ENCODE peak calls at places on chromosome 18, in six cellular contexts. L, C, Z, O, J and S are unnamed samples. For H3K4me1, the result is how much of the 10 kb centered on the place peaks cover.

GRCh38 chr18:32271649-32272324 is 81.9 kb downstream of the MEP1B start:
- DNase-seq in L (peak), C (no peak), Z (peak), O (no peak), J (peak), S (no peak)

GRCh38 chr18:677951-678363 is 20.5 kb downstream of the TYMS start:
- DNase-seq in L (no peak), C (no peak), Z (no peak), O (no peak), J (peak), S (no peak)

GRCh38 chr18:37306420-37306819 is 259.2 kb downstream of the CELF4 start:
- DNase-seq in L (no peak), C (no peak), Z (no peak), O (no peak), J (no peak), S (no peak)

GRCh38 chr18:44898536-44898935 is 217.8 kb downstream of the SETBP1 start:
- DNase-seq in L (no peak), C (no peak), Z (no peak), O (no peak), J (no peak), S (no peak)

GRCh38 chr18:48059363-48060109 is 129.1 kb upstream of the SMAD2 start:
- DNase-seq in L (no peak), C (no peak), Z (no peak), O (peak), J (no peak), S (no peak)

GRCh38 chr18:55334875-55335274 is 253.1 kb downstream of the TCF4 start:
- DNase-seq in L (no peak), C (peak), Z (no peak), O (peak), J (no peak), S (no peak)

GRCh38 chr18:55927831-55928230 is 339.8 kb upstream of the TCF4 start:
- DNase-seq in L (no peak), C (no peak), Z (no peak), O (no peak), J (no peak), S (no peak)

GRCh38 chr18:39841133-39842041 is 2113.6 kb upstream of the PIK3C3 start:
- DNase-seq in L (peak), C (peak), Z (no peak), O (peak), J (peak), S (no peak)

GRCh38 chr18:26476697-26477096 is 71.7 kb downstream of the KCTD1 start:
- DNase-seq in L (no peak), C (no peak), Z (no peak), O (no peak), J (no peak), S (no peak)

GRCh38 chr18:32770181-32770650 is 2.6 kb downstream of the KLHL14 start:
- DNase-seq in L (no peak), C (no peak), Z (no peak), O (no peak), J (no peak), S (no peak)

GRCh38 chr18:34780856-34781255 is 70.8 kb downstream of the DTNA start:
- DNase-seq in L (no peak), C (no peak), Z (no peak), O (no peak), J (no peak), S (no peak)

GRCh38 chr18:39037925-39038324 is 1472.3 kb upstream of the CELF4 start:
- DNase-seq in L (no peak), C (no peak), Z (no peak), O (no peak), J (no peak), S (no peak)

GRCh38 chr18:58314284-58314683 is 270.3 kb downstream of the NEDD4L start:
- DNase-seq in L (peak), C (peak), Z (no peak), O (peak), J (peak), S (no peak)

GRCh38 chr18:43793910-43794309 is 516.6 kb upstream of the SYT4 start:
- DNase-seq in L (no peak), C (no peak), Z (no peak), O (no peak), J (no peak), S (no peak)

GRCh38 chr18:40179647-40180175 is 1775.3 kb upstream of the PIK3C3 start:
- DNase-seq in L (no peak), C (no peak), Z (no peak), O (no peak), J (no peak), S (no peak)

GRCh38 chr18:74456409-74457042 is 582 bp downstream of the DIPK1C start:
- DNase-seq in L (no peak), C (no peak), Z (no peak), O (peak), J (no peak), S (peak)

GRCh38 chr18:38933910-38934510 is 1368.4 kb upstream of the CELF4 start:
- DNase-seq in L (no peak), C (no peak), Z (no peak), O (no peak), J (no peak), S (no peak)

GRCh38 chr18:44579028-44579692 is 101.5 kb upstream of the SETBP1 start:
- DNase-seq in L (peak), C (no peak), Z (no peak), O (no peak), J (peak), S (no peak)

GRCh38 chr18:49561127-49561376 is 805 bp upstream of the LIPG start:
- DNase-seq in L (no peak), C (no peak), Z (no peak), O (no peak), J (no peak), S (no peak)

GRCh38 chr18:34598136-34598635 is 111.9 kb upstream of the DTNA start:
- DNase-seq in L (no peak), C (no peak), Z (no peak), O (no peak), J (peak), S (no peak)

GRCh38 chr18:14924226-14924625 is 176.3 kb downstream of the ANKRD30B start:
- DNase-seq in L (no peak), C (no peak), Z (no peak), O (no peak), J (peak), S (no peak)

GRCh38 chr18:54532222-54532621 is 58.8 kb upstream of the DYNAP start:
- DNase-seq in L (no peak), C (no peak), Z (no peak), O (no peak), J (no peak), S (no peak)

GRCh38 chr18:32684940-32685339 is 87.9 kb downstream of the KLHL14 start:
- DNase-seq in L (no peak), C (no peak), Z (no peak), O (no peak), J (no peak), S (no peak)

GRCh38 chr18:44742741-44743311 is 62.1 kb downstream of the SETBP1 start:
- DNase-seq in L (peak), C (peak), Z (no peak), O (no peak), J (no peak), S (no peak)

GRCh38 chr18:28095041-28095440 is 81.9 kb downstream of the CDH2 start:
- DNase-seq in L (peak), C (no peak), Z (no peak), O (no peak), J (peak), S (no peak)

GRCh38 chr18:38539373-38539772 is 973.8 kb upstream of the CELF4 start:
- DNase-seq in L (no peak), C (no peak), Z (no peak), O (no peak), J (no peak), S (no peak)

GRCh38 chr18:53070706-53071105 is 730.7 kb downstream of the DCC start:
- DNase-seq in L (no peak), C (no peak), Z (no peak), O (no peak), J (no peak), S (no peak)

GRCh38 chr18:77102246-77103040 is 30.1 kb downstream of the MBP start:
- DNase-seq in L (no peak), C (no peak), Z (peak), O (no peak), J (peak), S (peak)

GRCh38 chr18:77101410-77102245 is 31.0 kb downstream of the MBP start:
- DNase-seq in L (peak), C (peak), Z (peak), O (peak), J (peak), S (no peak)

GRCh38 chr18:77099501-77100370 is 32.8 kb downstream of the MBP start:
- DNase-seq in L (no peak), C (no peak), Z (peak), O (no peak), J (no peak), S (peak)

GRCh38 chr18:77098554-77099174 is 33.9 kb downstream of the MBP start:
- DNase-seq in L (no peak), C (no peak), Z (no peak), O (no peak), J (no peak), S (no peak)

DNA sequence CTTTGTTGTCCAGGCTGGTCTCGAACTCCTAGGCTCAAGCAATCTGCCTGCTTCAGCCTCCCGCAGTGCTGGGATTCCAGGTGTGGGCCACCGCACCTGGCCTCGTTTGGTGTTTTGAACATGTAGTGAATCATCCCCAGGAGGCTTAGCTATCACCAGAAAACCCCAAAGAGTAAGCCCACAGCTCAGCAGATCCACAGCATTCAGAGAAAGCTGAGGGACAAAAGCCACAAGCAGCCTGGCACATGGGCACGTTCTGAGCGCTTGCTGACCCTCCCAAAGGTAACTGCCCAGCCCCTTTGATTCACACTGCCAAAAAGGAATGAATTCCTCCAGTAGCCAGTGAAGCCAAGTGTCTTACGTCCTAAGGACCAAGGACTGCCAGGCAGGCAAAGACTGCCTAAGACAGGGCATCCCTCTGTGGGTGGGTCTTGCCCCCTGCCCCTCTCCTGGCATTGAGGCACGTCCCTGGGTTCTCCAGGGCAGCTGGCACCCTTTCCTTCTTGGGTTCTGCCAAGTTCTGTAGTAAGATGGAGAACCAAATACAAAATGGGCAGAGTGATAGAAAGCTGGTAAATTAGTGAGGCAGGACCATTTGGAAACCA is 31.7 kb downstream of the MBP start:
- DNase-seq in L (no peak), C (no peak), Z (peak), O (no peak), J (peak), S (no peak)
- H3K4me1 ChIP-seq in L (half or more), C (under half), Z (half or more), O (under half), J (under half), S (half or more)

GRCh38 chr18:9474983-9475642 is at the start of gene RALBP1:
- DNase-seq in L (peak), C (peak), Z (peak), O (peak), J (peak), S (peak)

GRCh38 chr18:9474103-9474982 is 970 bp upstream of the RALBP1 start:
- DNase-seq in L (peak), C (peak), Z (no peak), O (no peak), J (peak), S (no peak)

GRCh38 chr18:9475643-9476580 is 599 bp downstream of the RALBP1 start:
- DNase-seq in L (no peak), C (no peak), Z (peak), O (no peak), J (peak), S (peak)

GRCh38 chr18:9478545-9478944 is 3.2 kb downstream of the RALBP1 start:
- DNase-seq in L (no peak), C (no peak), Z (no peak), O (no peak), J (no peak), S (no peak)

GRCh38 chr18:9477509-9477908 is 2.2 kb downstream of the RALBP1 start:
- DNase-seq in L (no peak), C (no peak), Z (no peak), O (no peak), J (no peak), S (no peak)
- H3K4me3 ChIP-seq in L (no peak), C (no peak), Z (no peak), O (no peak), J (peak), S (no peak)

GRCh38 chr18:79403723-79404566 is 8.2 kb downstream of the NFATC1 start:
- DNase-seq in L (no peak), C (peak), Z (no peak), O (no peak), J (peak), S (no peak)
- H3K4me1 ChIP-seq in L (under half), C (under half), Z (half or more), O (under half), J (under half), S (half or more)

GRCh38 chr18:23512641-23513040 is 9.3 kb downstream of the RMC1 start:
- DNase-seq in L (no peak), C (no peak), Z (no peak), O (no peak), J (no peak), S (no peak)
- H3K4me3 ChIP-seq in L (no peak), C (no peak), Z (no peak), O (no peak), J (no peak), S (no peak)

DNA sequence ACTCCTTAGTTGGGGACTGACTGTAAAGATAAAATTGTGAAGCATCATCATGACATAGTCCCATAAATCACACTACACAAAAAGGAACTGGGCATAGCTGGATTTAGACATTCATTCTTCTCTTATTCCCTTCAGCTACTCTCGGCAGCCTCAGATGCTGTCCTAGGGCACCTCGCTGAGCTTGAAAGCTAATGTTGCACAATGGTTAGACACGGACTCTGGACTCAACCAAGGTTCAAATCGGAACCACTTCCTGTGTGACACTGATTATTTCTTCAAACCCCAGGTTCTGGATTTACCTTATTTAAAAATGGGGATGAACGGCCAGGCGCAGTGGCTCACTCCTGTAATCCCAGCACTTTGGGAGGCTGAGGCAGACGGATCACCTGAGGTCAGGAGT is 89.8 kb downstream of the CCBE1 start:
- DNase-seq in L (no peak), C (no peak), Z (no peak), O (no peak), J (no peak), S (no peak)
- H3K4me1 ChIP-seq in L (under half), C (under half), Z (under half), O (under half), J (under half), S (under half)

DNA sequence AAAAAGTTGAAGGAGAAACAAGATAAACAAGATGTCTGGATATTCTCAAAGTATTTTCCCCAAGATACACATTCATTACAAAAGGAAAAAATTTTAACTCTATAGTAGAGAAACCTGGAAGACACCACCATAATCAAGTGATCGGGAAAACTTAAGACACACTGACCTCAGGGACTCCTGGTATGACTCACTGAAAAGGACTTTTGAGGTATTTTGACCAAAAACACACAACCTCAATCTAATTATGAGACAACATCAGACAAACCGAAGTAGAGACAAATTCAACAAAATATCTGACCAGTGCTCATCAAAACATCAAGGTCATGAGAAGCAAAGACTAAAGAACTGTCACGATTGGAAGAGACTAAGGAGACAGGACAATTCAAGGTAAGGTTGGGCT is 34.7 kb downstream of the LPIN2 start:
- DNase-seq in L (no peak), C (no peak), Z (no peak), O (no peak), J (no peak), S (no peak)
- H3K4me3 ChIP-seq in L (no peak), C (no peak), Z (peak), O (peak), J (no peak), S (peak)

GRCh38 chr18:46321954-46322353 is 217.8 kb downstream of the HAUS1 start:
- DNase-seq in L (no peak), C (no peak), Z (no peak), O (no peak), J (peak), S (no peak)
- H3K4me1 ChIP-seq in L (under half), C (under half), Z (under half), O (under half), J (half or more), S (under half)

GRCh38 chr18:12410121-12410520 is 2.4 kb downstream of the PRELID3A start:
- DNase-seq in L (no peak), C (no peak), Z (no peak), O (no peak), J (no peak), S (no peak)

GRCh38 chr18:12408247-12408869 is 629 bp downstream of the PRELID3A start:
- DNase-seq in L (peak), C (no peak), Z (no peak), O (no peak), J (peak), S (no peak)

GRCh38 chr18:12411456-12411855 is 3.7 kb downstream of the PRELID3A start:
- DNase-seq in L (no peak), C (no peak), Z (no peak), O (no peak), J (no peak), S (no peak)

GRCh38 chr18:12406376-12407111 is 1.2 kb upstream of the PRELID3A start:
- DNase-seq in L (no peak), C (no peak), Z (no peak), O (no peak), J (no peak), S (no peak)

DNA sequence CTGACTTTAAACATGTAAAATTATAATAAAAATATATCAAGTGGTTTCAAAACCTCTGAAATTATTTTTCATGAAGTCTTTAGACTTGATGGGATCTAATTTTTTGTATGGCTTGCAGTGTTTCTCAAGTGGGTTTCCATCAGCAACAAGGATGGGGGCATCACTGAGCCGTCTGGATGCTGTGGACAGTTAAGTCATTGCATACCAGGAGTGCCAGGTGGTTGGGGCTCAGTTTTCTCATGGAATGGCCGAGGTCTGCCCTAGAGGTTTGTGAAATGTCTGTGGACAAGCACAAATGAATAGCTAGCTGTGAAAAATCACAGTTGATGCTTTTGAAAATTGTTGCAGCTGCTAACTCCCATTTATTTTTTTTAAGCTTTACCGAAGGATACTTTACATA is 1.7 kb downstream of the PRELID3A start:
- DNase-seq in L (no peak), C (no peak), Z (no peak), O (no peak), J (no peak), S (no peak)
- H3K4me3 ChIP-seq in L (no peak), C (no peak), Z (no peak), O (no peak), J (no peak), S (no peak)

DNA sequence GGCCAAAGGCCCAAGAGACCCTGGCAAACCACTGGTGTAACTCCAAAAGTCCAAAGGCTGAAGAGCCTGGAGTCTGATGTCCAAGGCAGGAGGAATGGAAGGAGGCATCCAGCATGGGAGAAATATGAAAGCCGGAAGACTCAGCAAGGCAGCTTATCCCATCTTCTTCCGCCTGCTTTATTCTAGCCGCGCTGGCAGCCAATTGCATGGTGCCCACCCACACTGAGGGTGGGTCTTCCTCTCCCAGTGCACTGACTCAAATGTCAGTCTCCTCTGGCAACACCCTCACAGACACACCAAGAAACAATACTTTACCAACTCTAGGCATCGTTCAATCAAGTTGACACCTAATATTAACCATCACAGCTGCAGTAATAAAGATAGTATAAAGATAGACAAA is 34.1 kb downstream of the MAPK4 start:
- DNase-seq in L (no peak), C (no peak), Z (no peak), O (no peak), J (no peak), S (no peak)
- H3K4me1 ChIP-seq in L (under half), C (under half), Z (under half), O (under half), J (under half), S (under half)